ENCODE peak calls at places on chromosomes 12 and 14, in nine cellular contexts. G is lower lobe of right lung, M is tibial artery, R is HepG2, C is hepatocyte, F is endothelial cell of umbilical vein, Z is AG10803, N is mucosa of descending colon, A is astrocyte of the spinal cord. J is an unnamed sample.

GRCh38 chr12:41055875-41056577 is 132.1 kb upstream of the PDZRN4 start:
- DNase-seq in A (peak), F (no peak), R (no peak), Z (peak), M (no peak), C (no peak), N (no peak), G (no peak), J (peak)

GRCh38 chr14:90732723-90733122 is 83.5 kb downstream of the TTC7B start:
- DNase-seq in R (no peak), A (no peak), N (no peak), F (no peak), M (no peak), Z (no peak), C (no peak), G (no peak), J (no peak)

GRCh38 chr12:121697093-121697698 is 15.4 kb upstream of the TMEM120B start:
- DNase-seq in G (no peak), F (peak), Z (peak), C (peak), N (no peak), M (no peak), A (peak), R (peak), J (peak)

GRCh38 chr14:91891721-91892220 is 24.4 kb upstream of the TC2N start:
- DNase-seq in F (no peak), R (no peak), G (no peak), N (no peak), A (peak), M (no peak), C (no peak), Z (peak), J (peak)

GRCh38 chr14:37320106-37320505 is 122.4 kb downstream of the MIPOL1 start:
- DNase-seq in R (no peak), N (no peak), M (no peak), F (no peak), C (no peak), A (no peak), G (no peak), Z (no peak), J (no peak)

GRCh38 chr12:117803013-117803412 is 165.8 kb downstream of the KSR2 start:
- DNase-seq in C (peak), N (peak), R (peak), F (peak), Z (no peak), G (no peak), A (no peak), M (no peak), J (no peak)

GRCh38 chr14:24299255-24300191 is at the start of the genes DHRS1 and NOP9:
- DNase-seq in M (peak), F (peak), N (peak), R (peak), G (peak), Z (peak), C (peak), A (peak), J (peak)

GRCh38 chr12:45483571-45483970 is 245.9 kb upstream of the ARID2 start:
- DNase-seq in C (no peak), F (no peak), A (peak), Z (peak), G (no peak), N (no peak), M (peak), R (no peak), J (peak)

GRCh38 chr14:61190341-61190740 is 90.8 kb downstream of the TMEM30B start:
- DNase-seq in F (no peak), C (no peak), Z (peak), R (no peak), N (no peak), M (no peak), A (no peak), G (no peak), J (no peak)

GRCh38 chr14:98954347-98955000 is 317.5 kb downstream of the BCL11B start:
- DNase-seq in C (no peak), Z (no peak), F (no peak), N (no peak), A (no peak), M (no peak), G (no peak), R (no peak), J (no peak)

GRCh38 chr14:102140027-102140749 is 491 bp downstream of the WDR20 start:
- DNase-seq in C (peak), A (peak), G (peak), R (peak), Z (peak), N (peak), F (peak), M (peak), J (no peak)

GRCh38 chr12:108634225-108634795 is 616 bp upstream of the SELPLG start:
- DNase-seq in C (no peak), R (no peak), G (peak), F (no peak), Z (no peak), N (no peak), A (no peak), M (no peak), J (no peak)

GRCh38 chr14:24132061-24132685 is 1.7 kb downstream of the FITM1 start:
- DNase-seq in M (no peak), R (no peak), A (no peak), F (no peak), N (no peak), Z (no peak), G (no peak), C (no peak), J (no peak)

GRCh38 chr12:6116481-6117021 is 7.9 kb downstream of the VWF start:
- DNase-seq in M (no peak), G (no peak), R (peak), C (no peak), F (peak), N (no peak), Z (no peak), A (peak), J (no peak)

GRCh38 chr12:115323223-115323905 is 639.4 kb upstream of the TBX3 start:
- DNase-seq in F (no peak), Z (peak), A (peak), N (no peak), G (no peak), C (no peak), R (no peak), M (no peak), J (no peak)

GRCh38 chr12:103698752-103699540 is 111.9 kb downstream of the STAB2 start:
- DNase-seq in C (no peak), G (no peak), A (no peak), N (no peak), Z (no peak), F (no peak), M (no peak), R (no peak), J (no peak)

GRCh38 chr14:52189330-52189729 is 78.2 kb upstream of the PTGDR start:
- DNase-seq in R (no peak), N (no peak), Z (no peak), M (no peak), G (no peak), C (no peak), A (no peak), F (no peak), J (no peak)

GRCh38 chr12:101207086-101207780 is 2.8 kb downstream of the SLC5A8 start:
- DNase-seq in M (no peak), N (no peak), A (no peak), F (no peak), R (no peak), Z (no peak), C (no peak), G (no peak), J (no peak)

GRCh38 chr12:74552201-74552600 is 14.6 kb downstream of the ATXN7L3B start:
- DNase-seq in R (no peak), M (no peak), G (no peak), N (no peak), F (no peak), Z (no peak), C (no peak), A (no peak), J (no peak)

GRCh38 chr14:81535399-81536124 is 1.9 kb upstream of the SEL1L start:
- DNase-seq in M (no peak), C (no peak), N (no peak), Z (no peak), G (no peak), R (no peak), F (no peak), A (no peak), J (no peak)

GRCh38 chr12:99768758-99769157 is 121.2 kb downstream of the GARIN6 start:
- DNase-seq in Z (no peak), M (no peak), F (no peak), R (no peak), A (no peak), C (no peak), N (no peak), G (no peak), J (no peak)

GRCh38 chr12:99765469-99766114 is 118.0 kb downstream of the GARIN6 start:
- DNase-seq in C (no peak), G (no peak), Z (no peak), N (no peak), A (no peak), F (no peak), M (no peak), R (no peak), J (no peak)

GRCh38 chr12:99766408-99766807 is 118.9 kb downstream of the GARIN6 start:
- DNase-seq in G (no peak), C (no peak), N (no peak), R (no peak), F (no peak), Z (no peak), M (no peak), A (no peak), J (no peak)

GRCh38 chr12:99769581-99769980 is 122.0 kb downstream of the GARIN6 start:
- DNase-seq in Z (no peak), M (no peak), F (no peak), A (no peak), C (no peak), G (no peak), R (no peak), N (no peak), J (no peak)

DNA sequence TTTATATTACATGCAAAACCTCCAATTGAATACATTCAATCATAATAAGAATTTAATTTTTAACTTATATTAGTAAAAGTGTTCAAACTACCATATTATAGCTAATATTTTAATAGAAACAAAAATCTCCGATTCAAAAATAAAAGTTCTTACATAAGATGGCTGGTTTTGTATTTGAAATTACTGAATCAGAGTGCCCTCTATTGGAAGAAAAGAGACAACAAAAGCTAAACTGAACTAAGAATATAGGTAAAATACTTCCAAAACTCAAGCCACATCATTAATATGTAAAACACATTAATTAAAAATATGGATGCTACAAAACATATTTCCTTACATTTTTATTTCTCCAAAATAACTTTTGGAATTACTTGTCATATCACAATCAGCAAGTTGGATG is 120.3 kb downstream of the GARIN6 start:
- DNase-seq in M (no peak), C (peak), N (no peak), F (peak), R (no peak), G (no peak), A (peak), Z (peak), J (no peak)
- TF ChIP-seq CTCF in M (peak), C (peak), N (no peak), F (peak), R (peak), G (peak), A (peak), Z (peak), J (peak)

GRCh38 chr12:124370384-124370783 is 75.5 kb downstream of the RFLNA start:
- DNase-seq in A (no peak), F (no peak), N (no peak), Z (no peak), R (no peak), G (no peak), C (no peak), M (no peak), J (no peak)

GRCh38 chr12:124370851-124371250 is 76.0 kb downstream of the RFLNA start:
- DNase-seq in R (no peak), G (no peak), F (no peak), Z (no peak), M (no peak), A (no peak), N (no peak), C (no peak), J (no peak)

GRCh38 chr12:124368421-124369032 is 73.6 kb downstream of the RFLNA start:
- DNase-seq in M (no peak), R (no peak), C (no peak), N (no peak), Z (no peak), F (no peak), G (no peak), A (no peak), J (no peak)

GRCh38 chr12:124369901-124370378 is 75.0 kb downstream of the RFLNA start:
- DNase-seq in M (no peak), N (no peak), R (no peak), F (no peak), C (no peak), A (no peak), G (no peak), Z (no peak), J (no peak)

DNA sequence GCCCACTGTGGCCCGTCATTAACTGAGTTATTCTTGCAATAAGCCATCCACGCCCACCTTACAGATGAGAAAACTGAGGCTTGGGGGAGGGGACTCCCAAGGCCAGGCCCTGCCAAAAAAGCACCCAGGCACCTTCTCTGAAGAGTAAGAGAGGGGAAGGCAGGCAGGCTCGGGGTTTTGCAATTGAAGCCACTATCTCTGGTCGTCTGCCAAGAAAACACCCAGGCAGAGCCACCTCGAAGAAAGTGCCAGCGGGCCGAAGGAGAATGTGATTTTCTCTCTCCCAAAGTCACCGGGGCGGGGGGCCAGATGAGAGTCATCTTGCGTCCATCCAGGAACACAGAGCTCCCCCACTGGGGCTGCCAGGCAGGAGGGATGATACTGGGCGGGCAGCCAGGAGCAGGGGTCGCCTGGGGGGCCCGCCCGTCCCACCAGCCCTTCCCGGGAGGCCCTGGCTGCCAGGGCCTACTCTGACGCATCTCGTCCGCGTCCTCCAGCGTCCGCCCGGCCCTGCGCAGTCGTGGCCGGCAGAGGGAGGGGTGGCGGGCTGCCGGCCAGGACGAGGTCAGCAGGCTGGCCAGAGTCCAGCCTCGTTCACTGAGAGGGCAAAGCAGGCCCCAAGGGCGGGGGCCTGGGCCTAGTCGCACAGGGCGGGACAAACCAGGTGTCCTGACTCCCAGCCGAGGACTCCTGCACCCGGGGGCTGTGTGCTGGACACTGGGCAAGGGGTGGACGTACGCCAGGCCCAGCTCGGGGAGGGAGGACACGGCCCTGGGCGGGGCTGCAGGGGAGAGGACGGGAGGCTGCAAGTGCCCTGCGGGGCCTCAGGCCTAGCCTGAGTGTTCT is 74.4 kb downstream of the RFLNA start:
- DNase-seq in Z (peak), F (peak), N (peak), G (peak), C (peak), R (peak), M (peak), A (peak), J (peak)
- H3K4me3 ChIP-seq in Z (no peak), F (no peak), N (no peak), G (peak), C (no peak), R (no peak), M (no peak), A (no peak), J (no peak)

GRCh38 chr14:96357216-96357615 is 5.9 kb downstream of the ATG2B start:
- DNase-seq in A (no peak), N (no peak), R (no peak), F (no peak), G (no peak), Z (no peak), C (no peak), M (no peak), J (no peak)
- TF ChIP-seq CTCF in A (no peak), N (no peak), R (no peak), F (no peak), G (no peak), Z (no peak), C (no peak), M (no peak), J (no peak)

GRCh38 chr14:105576525-105577088 is 50.2 kb downstream of the TMEM121 start:
- DNase-seq in Z (no peak), C (no peak), G (no peak), N (no peak), R (no peak), F (no peak), A (no peak), M (no peak), J (no peak)

GRCh38 chr14:105578070-105578469 is 51.7 kb downstream of the TMEM121 start:
- DNase-seq in A (no peak), F (no peak), C (no peak), R (no peak), M (no peak), N (no peak), G (no peak), Z (no peak), J (no peak)

GRCh38 chr14:105581551-105582341 is 55.4 kb downstream of the TMEM121 start:
- DNase-seq in M (no peak), C (no peak), N (peak), R (no peak), A (no peak), Z (no peak), F (no peak), G (no peak), J (no peak)

GRCh38 chr14:105582639-105583038 is 56.3 kb downstream of the TMEM121 start:
- DNase-seq in Z (peak), C (peak), R (peak), A (peak), F (peak), N (no peak), G (no peak), M (no peak), J (no peak)

DNA sequence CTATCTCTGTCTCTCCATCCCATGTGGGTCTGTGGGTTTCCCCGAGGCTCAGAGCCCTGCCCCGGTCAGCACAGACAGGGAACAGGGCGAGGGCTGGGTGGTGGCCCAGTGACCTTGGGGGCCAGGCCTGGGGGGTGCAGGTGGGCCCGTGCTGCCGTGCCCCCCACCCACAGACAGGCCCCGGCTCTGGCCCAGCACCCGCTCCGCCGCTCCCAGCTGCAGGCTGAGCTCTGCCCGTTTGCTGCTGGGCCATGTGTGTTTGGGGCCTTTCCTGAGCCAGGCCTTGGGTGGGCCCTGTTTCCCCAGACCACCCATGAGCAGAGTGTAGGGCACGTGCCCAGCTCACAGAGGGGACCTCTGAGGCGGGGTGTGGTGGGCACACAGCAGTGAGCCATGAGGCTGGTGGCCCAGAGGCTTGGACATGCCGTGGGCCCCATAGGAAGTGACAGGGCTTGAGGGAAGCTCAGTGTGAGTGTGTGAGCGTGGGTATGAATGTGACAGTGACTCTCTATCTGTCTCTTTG is 51.0 kb downstream of the TMEM121 start:
- DNase-seq in N (no peak), C (no peak), R (no peak), Z (no peak), F (no peak), G (no peak), A (no peak), M (no peak), J (no peak)
- H3K4me3 ChIP-seq in N (no peak), C (no peak), R (no peak), Z (no peak), F (no peak), G (no peak), A (no peak), M (no peak), J (no peak)

GRCh38 chr14:69398053-69398817 is at the start of the genes ERH and SLC39A9:
- DNase-seq in G (peak), M (peak), C (peak), N (peak), A (peak), Z (peak), R (peak), F (peak), J (peak)
- TF ChIP-seq CTCF in G (no peak), M (no peak), C (no peak), N (no peak), A (no peak), Z (no peak), R (no peak), F (no peak), J (no peak)

DNA sequence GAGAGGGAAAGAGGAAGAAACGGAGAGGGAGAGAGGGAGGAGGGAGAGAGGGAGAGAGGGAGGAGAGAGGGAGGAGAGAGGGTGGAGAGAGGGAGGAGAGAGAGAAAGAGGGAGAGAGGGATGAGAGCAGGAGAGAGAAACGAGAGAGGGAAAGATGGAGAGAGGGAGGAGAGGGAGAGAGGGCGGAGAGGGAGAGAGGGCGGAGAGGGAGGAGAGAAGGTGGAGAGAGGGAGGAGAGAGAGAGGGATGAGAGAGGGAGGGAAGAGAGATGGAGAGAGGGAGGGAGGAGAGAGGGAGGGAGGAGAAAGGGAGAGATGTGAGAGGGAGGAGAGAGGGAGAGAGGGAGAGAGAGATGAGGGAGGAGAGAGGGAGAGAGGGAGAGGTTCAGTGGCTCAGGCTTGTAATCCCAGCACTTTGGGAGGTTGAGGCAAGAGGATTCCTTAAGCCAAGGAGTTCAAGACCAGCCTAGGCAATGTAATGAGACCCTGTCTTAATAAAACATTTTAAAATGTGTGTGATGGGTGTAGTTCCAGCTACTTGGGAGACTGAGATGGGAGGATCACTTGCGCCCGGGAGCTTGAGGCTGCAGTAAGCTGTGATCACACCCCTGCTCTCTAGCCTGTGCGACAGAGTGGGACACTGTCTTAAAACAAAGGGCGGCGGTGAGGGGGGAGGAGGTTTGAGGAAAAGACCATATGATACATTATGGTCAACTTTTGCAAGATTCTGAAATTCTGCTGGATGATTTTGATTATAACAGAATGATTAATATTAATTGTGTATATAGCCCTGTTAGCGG is 21.3 kb upstream of the SNRPF start:
- DNase-seq in F (no peak), Z (no peak), C (no peak), G (no peak), R (no peak), M (no peak), A (no peak), N (no peak), J (no peak)
- H3K4me3 ChIP-seq in F (no peak), Z (peak), C (no peak), G (peak), R (no peak), M (no peak), A (no peak), N (no peak), J (peak)

GRCh38 chr14:63039800-63040380 is 5.4 kb downstream of the KCNH5 start:
- DNase-seq in Z (peak), A (peak), C (peak), N (no peak), M (no peak), F (peak), G (no peak), R (peak), J (peak)
- TF ChIP-seq CTCF in Z (peak), A (peak), C (peak), N (no peak), M (no peak), F (no peak), G (peak), R (peak), J (peak)

DNA sequence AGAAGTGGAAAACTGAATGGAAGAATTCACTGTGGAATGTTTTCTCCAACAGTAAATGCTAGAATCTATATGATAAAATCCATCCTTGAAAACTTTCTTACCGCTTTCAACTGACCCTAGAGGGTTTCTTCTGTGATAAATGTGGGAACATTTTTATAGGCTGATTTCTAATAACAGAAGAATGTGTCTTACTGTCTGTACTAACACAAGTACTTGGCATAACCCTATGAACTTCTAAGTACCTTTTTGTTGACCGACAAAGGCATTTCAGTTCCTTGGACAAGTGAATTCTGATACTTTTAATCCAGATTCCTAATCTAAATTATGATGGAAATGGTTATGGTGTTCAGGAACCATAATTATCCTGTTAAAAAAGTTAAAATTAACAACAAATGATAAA is 1109.7 kb upstream of the FLRT2 start:
- DNase-seq in N (no peak), M (no peak), C (no peak), G (no peak), R (no peak), Z (no peak), A (peak), F (peak), J (no peak)
- H3K4me3 ChIP-seq in N (no peak), M (no peak), C (no peak), G (no peak), R (no peak), Z (no peak), A (no peak), F (no peak), J (no peak)